ENCODE peak calls at places on chromosomes 16 and 17, in eight cellular contexts. P is left ventricle myocardium inferior, C is IMR-90, W is right atrium auricular region, J is Peyer's patch, V is psoas muscle, T is body of pancreas, U is PC-3. N is an unnamed sample. For H3K4me1, the result is how much of the 10 kb centered on the place peaks cover.

GRCh38 chr16:66476328-66477027 is 49.4 kb downstream of the BEAN1 start:
- DNase-seq in P (no peak), U (no peak), T (peak), W (peak), V (no peak), C (no peak), J (peak), N (peak)

GRCh38 chr17:17528696-17529652 is 32.8 kb upstream of the RASD1 start:
- DNase-seq in W (no peak), V (peak), C (no peak), P (no peak), J (no peak), T (peak), U (no peak), N (no peak)

GRCh38 chr17:55518549-55518948 is 7.3 kb upstream of the SMIM36 start:
- DNase-seq in V (no peak), T (no peak), U (no peak), C (no peak), W (no peak), J (no peak), P (no peak), N (no peak)

GRCh38 chr17:6668727-6669425 is 17.3 kb downstream of the C17orf100 start:
- DNase-seq in J (no peak), W (no peak), P (no peak), V (no peak), T (no peak), C (no peak), U (no peak), N (no peak)

GRCh38 chr17:76737676-76738467 is at the start of gene MFSD11:
- DNase-seq in J (peak), P (peak), V (peak), U (peak), C (peak), T (peak), W (peak), N (peak)

GRCh38 chr17:2396568-2397246 is 4.2 kb downstream of the MNT start:
- DNase-seq in T (peak), U (peak), W (peak), P (peak), C (peak), V (peak), J (peak), N (peak)

GRCh38 chr16:48608871-48609452 is 1.0 kb downstream of the N4BP1 start:
- DNase-seq in V (no peak), C (no peak), T (no peak), W (no peak), P (no peak), J (peak), U (no peak), N (no peak)

GRCh38 chr17:67528751-67529436 is 151.8 kb downstream of the PITPNC1 start:
- DNase-seq in W (peak), V (peak), U (peak), T (peak), C (peak), J (peak), P (peak), N (peak)

GRCh38 chr16:17470002-17470870 is 524 bp downstream of the XYLT1 start:
- DNase-seq in U (no peak), V (peak), J (peak), W (peak), T (peak), C (no peak), P (no peak), N (peak)

GRCh38 chr16:26795184-26795583 is 271.5 kb upstream of the C16orf82 start:
- DNase-seq in P (no peak), W (no peak), T (no peak), C (no peak), V (no peak), U (no peak), J (no peak), N (no peak)

GRCh38 chr16:67419931-67420330 is 3.7 kb upstream of the ZDHHC1 start:
- DNase-seq in T (no peak), J (no peak), W (no peak), P (no peak), U (no peak), V (no peak), C (no peak), N (no peak)

GRCh38 chr17:79797492-79798295 is 817 bp upstream of the CBX8 start:
- DNase-seq in T (peak), J (no peak), V (peak), W (no peak), P (no peak), U (no peak), C (no peak), N (no peak)

GRCh38 chr17:82917656-82918345 is 78.0 kb upstream of the ZNF750 start:
- DNase-seq in T (peak), P (no peak), V (no peak), C (peak), U (peak), J (no peak), W (no peak), N (peak)

GRCh38 chr17:57570740-57571344 is 174.3 kb downstream of the CCDC182 start:
- DNase-seq in W (no peak), C (no peak), T (peak), U (no peak), P (no peak), V (no peak), J (no peak), N (no peak)

GRCh38 chr16:67034478-67034877 is 5.5 kb downstream of the CBFB start:
- DNase-seq in P (no peak), C (peak), V (no peak), W (peak), J (no peak), T (no peak), U (no peak), N (no peak)

GRCh38 chr17:63489291-63489690 is 12.4 kb downstream of the ACE start:
- DNase-seq in T (no peak), U (no peak), C (no peak), J (no peak), W (no peak), V (no peak), P (no peak), N (no peak)

GRCh38 chr16:69201787-69202186 is 14.8 kb downstream of the SNTB2 start:
- DNase-seq in W (no peak), U (peak), T (no peak), V (no peak), C (peak), J (no peak), P (no peak), N (peak)

GRCh38 chr16:29745126-29745852 is 501 bp downstream of the C16orf54 start:
- DNase-seq in J (peak), V (no peak), U (no peak), T (no peak), C (no peak), W (no peak), P (peak), N (peak)

GRCh38 chr16:51393381-51394005 is 242.4 kb upstream of the SALL1 start:
- DNase-seq in T (no peak), U (peak), C (peak), V (no peak), W (no peak), P (no peak), J (no peak), N (no peak)

GRCh38 chr16:54493076-54493475 is 206.5 kb upstream of the IRX3 start:
- DNase-seq in T (no peak), P (no peak), V (no peak), U (no peak), W (no peak), J (no peak), C (no peak), N (no peak)

GRCh38 chr17:6752068-6752909 is 3.6 kb upstream of the XAF1 start:
- DNase-seq in T (peak), U (peak), P (no peak), J (no peak), V (peak), W (peak), C (peak), N (no peak)

GRCh38 chr17:72850410-72850809 is 242.1 kb downstream of the SLC39A11 start:
- DNase-seq in V (no peak), U (peak), J (no peak), W (no peak), C (peak), P (no peak), T (no peak), N (no peak)

GRCh38 chr17:67605259-67605912 is 112.3 kb upstream of the NOL11 start:
- DNase-seq in W (peak), T (peak), P (peak), J (no peak), C (no peak), U (no peak), V (peak), N (no peak)

GRCh38 chr17:78790552-78790951 is 8.5 kb upstream of the CYTH1 start:
- DNase-seq in C (no peak), V (no peak), W (no peak), U (no peak), J (no peak), T (no peak), P (no peak), N (no peak)

GRCh38 chr16:29756654-29757053 is 10.9 kb upstream of the C16orf54 start:
- DNase-seq in W (no peak), U (no peak), C (peak), P (no peak), V (no peak), J (no peak), T (no peak), N (no peak)

GRCh38 chr17:53462393-53462811 is 360.3 kb upstream of the KIF2B start:
- DNase-seq in J (no peak), C (no peak), P (no peak), U (peak), T (no peak), V (no peak), W (no peak), N (no peak)

GRCh38 chr16:57589374-57589773 is 39.1 kb upstream of the ADGRG1 start:
- DNase-seq in P (no peak), J (no peak), U (no peak), W (no peak), V (no peak), C (no peak), T (no peak), N (no peak)

GRCh38 chr16:64089697-64090096 is 1032.2 kb downstream of the CDH11 start:
- DNase-seq in P (no peak), W (no peak), V (no peak), C (peak), J (no peak), U (peak), T (no peak), N (no peak)

GRCh38 chr17:35510031-35510430 is 27.4 kb downstream of the SLFN12L start:
- DNase-seq in T (no peak), P (no peak), V (no peak), U (no peak), W (no peak), C (no peak), J (no peak), N (no peak)

GRCh38 chr17:36945959-36946725 is 2.6 kb upstream of the AATF start:
- DNase-seq in P (no peak), W (no peak), V (no peak), J (no peak), T (no peak), C (no peak), U (no peak), N (no peak)

GRCh38 chr17:50488880-50489279 is 10.2 kb downstream of the RSAD1 start:
- DNase-seq in U (no peak), W (no peak), V (no peak), P (no peak), C (no peak), J (no peak), T (no peak), N (no peak)

GRCh38 chr16:66915041-66915440 is 3.6 kb downstream of the CDH16 start:
- DNase-seq in T (no peak), C (no peak), U (no peak), W (no peak), P (no peak), J (no peak), V (no peak), N (no peak)

GRCh38 chr17:28712037-28712704 is 483 bp upstream of the PROCA1 start:
- DNase-seq in P (peak), T (peak), W (no peak), U (no peak), V (peak), C (no peak), J (peak), N (peak)

DNA sequence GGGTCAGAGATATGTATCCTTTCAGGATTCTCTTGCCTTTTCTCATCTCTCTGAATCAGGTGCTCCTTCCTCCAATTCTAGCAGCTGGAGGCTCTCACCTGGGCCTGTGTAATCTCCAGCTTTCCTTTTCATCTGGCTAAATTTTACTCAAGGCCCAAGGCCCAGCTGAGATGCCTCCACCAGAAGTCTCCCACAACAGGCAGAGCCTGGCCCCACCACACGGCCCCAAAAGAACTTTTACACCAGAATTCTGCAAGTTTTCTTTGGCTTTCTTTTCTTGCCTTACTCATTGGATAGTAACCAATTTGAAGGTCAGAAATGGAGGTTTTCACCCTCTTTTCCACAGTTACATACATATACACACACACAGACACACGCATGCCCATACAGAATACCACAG is 14.6 kb downstream of the RND2 start:
- DNase-seq in T (no peak), C (no peak), P (no peak), V (no peak), U (no peak), W (no peak), J (no peak), N (no peak)
- H3K4me1 ChIP-seq in T (under half), C (under half), P (under half), V (under half), U (under half), W (under half), J (under half), N (under half)

DNA sequence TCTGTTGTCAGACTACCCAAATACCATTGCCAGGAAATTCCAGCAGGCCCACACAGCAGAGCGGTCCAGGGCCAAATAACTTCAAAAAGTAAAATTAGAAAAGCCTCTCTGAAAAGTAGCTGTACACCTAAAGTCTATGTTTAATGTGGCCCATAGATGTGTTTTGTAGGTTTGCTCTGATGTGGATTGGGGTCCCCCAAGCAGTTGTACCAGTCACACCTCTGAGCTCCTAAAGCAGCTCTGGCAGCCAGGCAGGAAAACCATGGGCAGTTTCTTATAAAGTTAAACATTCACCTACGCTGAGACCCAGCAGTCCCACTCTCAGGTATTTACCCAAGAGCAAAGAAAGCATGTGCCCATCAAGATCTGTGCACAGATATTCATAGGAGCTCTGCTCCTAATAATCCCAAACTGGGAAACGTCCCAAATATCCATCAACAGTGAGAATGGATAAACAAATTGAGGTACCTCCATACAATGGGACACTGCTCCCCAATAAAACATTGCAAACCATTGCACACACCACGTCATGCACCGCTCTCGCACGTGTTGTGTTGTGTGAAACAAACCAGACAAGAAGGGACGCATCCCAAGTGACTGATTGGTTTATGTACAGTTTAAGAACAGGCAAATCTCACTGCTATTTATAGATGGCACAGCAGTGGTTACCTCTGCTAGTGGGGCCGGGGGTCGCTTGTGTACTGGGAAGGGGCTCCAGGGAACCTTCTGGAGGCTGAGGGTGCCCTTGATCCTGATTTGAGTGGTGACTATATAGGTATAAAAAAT is 15.8 kb upstream of the PRM1 start:
- DNase-seq in P (no peak), C (no peak), U (no peak), V (no peak), T (peak), J (peak), W (no peak), N (no peak)
- H3K4me3 ChIP-seq in P (peak), C (no peak), U (no peak), V (peak), T (no peak), J (peak), W (peak), N (no peak)

GRCh38 chr16:85015481-85016177 is 4.3 kb upstream of the ZDHHC7 start:
- DNase-seq in U (peak), T (no peak), P (no peak), W (no peak), J (no peak), C (peak), V (no peak), N (no peak)
- H3K4me1 ChIP-seq in U (under half), T (under half), P (under half), W (under half), J (under half), C (under half), V (under half), N (under half)

GRCh38 chr17:330993-331701 is 21.5 kb downstream of the RPH3AL start:
- DNase-seq in P (peak), U (no peak), T (peak), W (peak), V (peak), C (no peak), J (no peak), N (no peak)

GRCh38 chr17:329794-330420 is 22.7 kb downstream of the RPH3AL start:
- DNase-seq in T (no peak), V (no peak), W (no peak), C (no peak), U (no peak), P (no peak), J (no peak), N (no peak)

GRCh38 chr17:333626-334396 is 18.8 kb downstream of the RPH3AL start:
- DNase-seq in V (peak), C (peak), T (peak), J (peak), P (peak), W (peak), U (no peak), N (peak)

GRCh38 chr17:332558-333322 is 19.9 kb downstream of the RPH3AL start:
- DNase-seq in W (peak), J (no peak), P (no peak), C (peak), T (peak), V (peak), U (no peak), N (no peak)

DNA sequence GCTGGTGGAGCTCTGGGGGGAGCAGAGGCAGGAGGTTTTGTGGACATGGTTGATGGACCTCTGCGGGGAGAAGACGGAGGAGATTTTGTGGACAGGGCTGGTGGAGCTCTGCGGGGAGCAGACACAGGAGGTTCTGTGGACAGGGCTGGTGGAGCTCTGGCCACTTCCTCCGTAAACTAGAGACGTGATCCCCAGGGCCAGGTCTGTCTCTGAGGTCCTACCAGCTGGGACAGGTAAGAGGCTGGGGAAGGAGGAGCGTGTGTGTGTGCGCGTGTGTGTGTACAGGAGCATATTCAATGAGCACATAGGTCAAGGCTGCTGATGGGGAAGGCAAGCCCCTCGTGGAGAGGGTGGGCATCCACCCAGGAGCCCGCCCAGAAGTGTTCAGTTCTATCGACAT is 20.6 kb downstream of the RPH3AL start:
- DNase-seq in P (no peak), U (no peak), V (peak), C (no peak), T (peak), W (no peak), J (no peak), N (no peak)
- H3K4me3 ChIP-seq in P (peak), U (no peak), V (peak), C (no peak), T (no peak), W (peak), J (peak), N (no peak)

GRCh38 chr17:21298056-21298982 is 13.8 kb downstream of the MAP2K3 start:
- DNase-seq in V (no peak), W (no peak), P (no peak), T (no peak), J (no peak), U (no peak), C (no peak), N (no peak)

GRCh38 chr17:21296097-21297025 is 11.8 kb downstream of the MAP2K3 start:
- DNase-seq in U (no peak), V (no peak), T (peak), W (no peak), C (peak), J (no peak), P (peak), N (no peak)

GRCh38 chr17:21297026-21297520 is 12.6 kb downstream of the MAP2K3 start:
- DNase-seq in T (no peak), V (peak), J (no peak), U (no peak), C (no peak), W (no peak), P (no peak), N (no peak)

GRCh38 chr17:21298983-21299519 is 14.5 kb downstream of the MAP2K3 start:
- DNase-seq in C (no peak), U (no peak), J (no peak), T (no peak), W (no peak), P (no peak), V (no peak), N (no peak)

GRCh38 chr17:21297597-21297996 is 13.1 kb downstream of the MAP2K3 start:
- DNase-seq in T (no peak), C (no peak), V (no peak), W (no peak), U (no peak), P (no peak), J (no peak), N (no peak)
- H3K4me1 ChIP-seq in T (under half), C (under half), V (under half), W (under half), U (under half), P (half or more), J (under half), N (under half)

DNA sequence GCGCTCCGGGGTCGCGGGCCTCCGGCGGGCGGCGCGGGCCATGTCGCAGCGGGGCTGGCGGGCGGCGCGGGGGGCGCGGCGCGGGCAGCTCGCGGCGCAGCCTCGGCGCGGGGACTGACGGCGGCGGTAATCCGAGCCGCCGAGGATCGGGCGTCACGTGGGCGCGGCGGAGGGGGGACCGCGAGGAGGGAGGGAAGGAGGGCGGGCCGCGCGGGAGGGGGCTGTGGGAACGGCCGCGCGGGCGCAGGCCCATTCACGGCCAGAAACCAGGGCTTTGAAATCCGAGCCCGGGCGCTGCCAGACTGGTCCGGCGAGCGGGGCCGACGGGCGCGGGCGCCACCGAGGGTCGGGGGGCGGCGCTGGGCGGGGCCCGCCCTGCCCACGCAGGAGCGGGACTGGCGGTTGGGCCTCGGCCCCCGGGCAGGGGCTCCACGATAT is at the start of gene MTSS2:
- DNase-seq in V (peak), W (peak), C (peak), P (peak), J (peak), U (peak), T (peak), N (peak)
- H3K4me3 ChIP-seq in V (peak), W (peak), C (peak), P (peak), J (peak), U (peak), T (peak), N (peak)

GRCh38 chr16:3872216-3872895 is 8.2 kb downstream of the CREBBP start:
- DNase-seq in V (no peak), U (no peak), P (no peak), J (no peak), W (no peak), T (no peak), C (no peak), N (no peak)

GRCh38 chr16:3865241-3865640 is 15.3 kb downstream of the CREBBP start:
- DNase-seq in V (no peak), U (no peak), J (no peak), C (no peak), P (no peak), T (no peak), W (no peak), N (no peak)

GRCh38 chr16:3866703-3867431 is 13.6 kb downstream of the CREBBP start:
- DNase-seq in J (no peak), U (no peak), P (no peak), W (no peak), T (no peak), V (no peak), C (no peak), N (no peak)

GRCh38 chr16:3868967-3869366 is 11.5 kb downstream of the CREBBP start:
- DNase-seq in U (no peak), W (no peak), P (no peak), J (no peak), C (no peak), V (no peak), T (no peak), N (no peak)

GRCh38 chr16:3868556-3868955 is 12.0 kb downstream of the CREBBP start:
- DNase-seq in C (no peak), W (no peak), U (no peak), P (no peak), V (no peak), T (no peak), J (no peak), N (no peak)
- H3K4me1 ChIP-seq in C (under half), W (under half), U (under half), P (half or more), V (half or more), T (half or more), J (under half), N (under half)

N was measured in colonic mucosa.